ENCODE peak calls at places on chromosome 11, in seven cellular contexts. One of them, this sample, is unnamed.

GRCh38 chr11:128195057-128195751 is 392.2 kb downstream of the ETS1 start:
- DNase-seq in Peyer's patch: no peak
- DNase-seq in endothelial cell: no peak
- DNase-seq in activated T-cell treated with anti-CD3 and anti-CD28 coated beads, Interleukin-2, amount 50 U/mL, for 4 hours: peak; percentile 15
- DNase-seq in astrocyte of the spinal cord: no peak
- DNase-seq in fibroblast of mammary gland: no peak
- DNase-seq in astrocyte of the hippocampus: no peak
- DNase-seq in this sample: peak; percentile 64

GRCh38 chr11:11070976-11071375 is 213.1 kb upstream of the ZBED5 start:
- DNase-seq in Peyer's patch: no peak
- DNase-seq in astrocyte of the hippocampus: no peak
- DNase-seq in activated T-cell treated with anti-CD3 and anti-CD28 coated beads, Interleukin-2, amount 50 U/mL, for 4 hours: no peak
- DNase-seq in fibroblast of mammary gland: no peak
- DNase-seq in astrocyte of the spinal cord: no peak
- DNase-seq in endothelial cell: no peak
- DNase-seq in this sample: no peak

GRCh38 chr11:8631395-8632110 is 37.5 kb upstream of the STK33 start:
- DNase-seq in Peyer's patch: no peak
- DNase-seq in astrocyte of the spinal cord: peak; percentile 87
- DNase-seq in astrocyte of the hippocampus: peak; percentile 71
- DNase-seq in endothelial cell: no peak
- DNase-seq in fibroblast of mammary gland: peak; percentile 92
- DNase-seq in activated T-cell treated with anti-CD3 and anti-CD28 coated beads, Interleukin-2, amount 50 U/mL, for 4 hours: no peak
- DNase-seq in this sample: no peak

GRCh38 chr11:120392299-120392698 is 56.1 kb downstream of the ARHGEF12 start:
- DNase-seq in Peyer's patch: no peak
- DNase-seq in astrocyte of the hippocampus: no peak
- DNase-seq in endothelial cell: no peak
- DNase-seq in fibroblast of mammary gland: no peak
- DNase-seq in astrocyte of the spinal cord: no peak
- DNase-seq in activated T-cell treated with anti-CD3 and anti-CD28 coated beads, Interleukin-2, amount 50 U/mL, for 4 hours: no peak
- DNase-seq in this sample: no peak

GRCh38 chr11:63613517-63614135 is 607 bp downstream of the PLAAT3 start:
- DNase-seq in activated T-cell treated with anti-CD3 and anti-CD28 coated beads, Interleukin-2, amount 50 U/mL, for 4 hours: peak; percentile 17
- DNase-seq in endothelial cell: peak; percentile 17
- DNase-seq in astrocyte of the hippocampus: peak; percentile 66
- DNase-seq in Peyer's patch: peak; percentile 66
- DNase-seq in fibroblast of mammary gland: no peak
- DNase-seq in astrocyte of the spinal cord: peak; percentile 12
- DNase-seq in this sample: peak; percentile 52

GRCh38 chr11:34840736-34841386 is 75.3 kb downstream of the APIP start:
- DNase-seq in Peyer's patch: no peak
- DNase-seq in activated T-cell treated with anti-CD3 and anti-CD28 coated beads, Interleukin-2, amount 50 U/mL, for 4 hours: no peak
- DNase-seq in fibroblast of mammary gland: peak; percentile 49
- DNase-seq in astrocyte of the spinal cord: no peak
- DNase-seq in endothelial cell: no peak
- DNase-seq in astrocyte of the hippocampus: peak; percentile 12
- DNase-seq in this sample: peak; percentile 16

GRCh38 chr11:19267567-19267966 is 26.8 kb upstream of the E2F8 start:
- DNase-seq in activated T-cell treated with anti-CD3 and anti-CD28 coated beads, Interleukin-2, amount 50 U/mL, for 4 hours: no peak
- DNase-seq in fibroblast of mammary gland: no peak
- DNase-seq in astrocyte of the hippocampus: no peak
- DNase-seq in endothelial cell: no peak
- DNase-seq in astrocyte of the spinal cord: no peak
- DNase-seq in Peyer's patch: no peak
- DNase-seq in this sample: no peak

GRCh38 chr11:28585007-28585406 is 476.8 kb downstream of the METTL15 start:
- DNase-seq in astrocyte of the spinal cord: peak; percentile 30
- DNase-seq in astrocyte of the hippocampus: peak; percentile 2
- DNase-seq in endothelial cell: no peak
- DNase-seq in activated T-cell treated with anti-CD3 and anti-CD28 coated beads, Interleukin-2, amount 50 U/mL, for 4 hours: no peak
- DNase-seq in Peyer's patch: no peak
- DNase-seq in fibroblast of mammary gland: peak; percentile 49
- DNase-seq in this sample: no peak

GRCh38 chr11:103794262-103794661 is 242.2 kb upstream of the DDI1 start:
- DNase-seq in astrocyte of the hippocampus: no peak
- DNase-seq in fibroblast of mammary gland: peak; percentile 82
- DNase-seq in astrocyte of the spinal cord: peak; percentile 8
- DNase-seq in endothelial cell: no peak
- DNase-seq in activated T-cell treated with anti-CD3 and anti-CD28 coated beads, Interleukin-2, amount 50 U/mL, for 4 hours: no peak
- DNase-seq in Peyer's patch: no peak
- DNase-seq in this sample: no peak

GRCh38 chr11:133832096-133833081 is 12.9 kb downstream of the SPATA19 start:
- DNase-seq in Peyer's patch: no peak
- DNase-seq in endothelial cell: no peak
- DNase-seq in activated T-cell treated with anti-CD3 and anti-CD28 coated beads, Interleukin-2, amount 50 U/mL, for 4 hours: no peak
- DNase-seq in astrocyte of the spinal cord: no peak
- DNase-seq in astrocyte of the hippocampus: no peak
- DNase-seq in fibroblast of mammary gland: no peak
- DNase-seq in this sample: no peak

GRCh38 chr11:121983901-121984300 is 132.1 kb downstream of the BLID start:
- DNase-seq in astrocyte of the spinal cord: no peak
- DNase-seq in Peyer's patch: no peak
- DNase-seq in endothelial cell: no peak
- DNase-seq in astrocyte of the hippocampus: no peak
- DNase-seq in activated T-cell treated with anti-CD3 and anti-CD28 coated beads, Interleukin-2, amount 50 U/mL, for 4 hours: no peak
- DNase-seq in fibroblast of mammary gland: no peak
- DNase-seq in this sample: no peak

GRCh38 chr11:62543680-62544444 is 2.7 kb downstream of the AHNAK start:
- DNase-seq in Peyer's patch: no peak
- DNase-seq in astrocyte of the spinal cord: no peak
- DNase-seq in astrocyte of the hippocampus: peak; percentile 32
- DNase-seq in fibroblast of mammary gland: no peak
- DNase-seq in activated T-cell treated with anti-CD3 and anti-CD28 coated beads, Interleukin-2, amount 50 U/mL, for 4 hours: no peak
- DNase-seq in endothelial cell: no peak
- DNase-seq in this sample: no peak

GRCh38 chr11:19326499-19326898 is 85.8 kb upstream of the E2F8 start:
- DNase-seq in astrocyte of the spinal cord: peak; percentile 14
- DNase-seq in astrocyte of the hippocampus: peak; percentile 12
- DNase-seq in activated T-cell treated with anti-CD3 and anti-CD28 coated beads, Interleukin-2, amount 50 U/mL, for 4 hours: no peak
- DNase-seq in endothelial cell: no peak
- DNase-seq in Peyer's patch: no peak
- DNase-seq in fibroblast of mammary gland: peak; percentile 58
- DNase-seq in this sample: no peak

GRCh38 chr11:69816671-69817070 is 2.5 kb downstream of the FGF3 start:
- DNase-seq in endothelial cell: no peak
- DNase-seq in astrocyte of the spinal cord: no peak
- DNase-seq in activated T-cell treated with anti-CD3 and anti-CD28 coated beads, Interleukin-2, amount 50 U/mL, for 4 hours: no peak
- DNase-seq in fibroblast of mammary gland: no peak
- DNase-seq in astrocyte of the hippocampus: no peak
- DNase-seq in Peyer's patch: no peak
- DNase-seq in this sample: no peak